ENCODE peak calls at places on chromosomes 7 and 10, in eight cellular contexts. One of them, this sample, is unnamed.

GRCh38 chr10:44395396-44395795 is 10.5 kb upstream of the CXCL12 start:
- DNase-seq in skeletal muscle cell: no peak
- DNase-seq in NCI-H82: no peak
- DNase-seq in HT-29: no peak
- DNase-seq in ACHN: no peak
- DNase-seq in fibroblast of the aortic adventitia: no peak
- DNase-seq in stimulated activated CD8-positive, alpha-beta memory T cell treated with anti-CD3 and anti-CD28 coated beads, Interleukin-12 subunit alpha, Interleukin-12 subunit beta, amount 100 ng/mL, for 4 hours: no peak
- DNase-seq in T follicular helper cell: no peak
- DNase-seq in this sample: no peak

GRCh38 chr10:24958701-24959392 is 6.4 kb upstream of the PRTFDC1 start:
- DNase-seq in HT-29: no peak
- DNase-seq in skeletal muscle cell: peak
- DNase-seq in T follicular helper cell: no peak
- DNase-seq in ACHN: no peak
- DNase-seq in fibroblast of the aortic adventitia: peak
- DNase-seq in NCI-H82: no peak
- DNase-seq in stimulated activated CD8-positive, alpha-beta memory T cell treated with anti-CD3 and anti-CD28 coated beads, Interleukin-12 subunit alpha, Interleukin-12 subunit beta, amount 100 ng/mL, for 4 hours: no peak
- DNase-seq in this sample: no peak

GRCh38 chr7:120402368-120402767 is 129.4 kb downstream of the KCND2 start:
- DNase-seq in skeletal muscle cell: no peak
- DNase-seq in ACHN: no peak
- DNase-seq in stimulated activated CD8-positive, alpha-beta memory T cell treated with anti-CD3 and anti-CD28 coated beads, Interleukin-12 subunit alpha, Interleukin-12 subunit beta, amount 100 ng/mL, for 4 hours: no peak
- DNase-seq in fibroblast of the aortic adventitia: peak
- DNase-seq in T follicular helper cell: no peak
- DNase-seq in NCI-H82: no peak
- DNase-seq in HT-29: no peak
- DNase-seq in this sample: no peak

GRCh38 chr7:37448057-37448636 is 517 bp downstream of the ELMO1 start:
- DNase-seq in skeletal muscle cell: no peak
- DNase-seq in stimulated activated CD8-positive, alpha-beta memory T cell treated with anti-CD3 and anti-CD28 coated beads, Interleukin-12 subunit alpha, Interleukin-12 subunit beta, amount 100 ng/mL, for 4 hours: no peak
- DNase-seq in fibroblast of the aortic adventitia: no peak
- DNase-seq in T follicular helper cell: peak
- DNase-seq in NCI-H82: peak
- DNase-seq in ACHN: no peak
- DNase-seq in HT-29: no peak
- DNase-seq in this sample: peak

GRCh38 chr10:119412244-119412750 is 130.2 kb downstream of the RGS10 start:
- DNase-seq in T follicular helper cell: no peak
- DNase-seq in stimulated activated CD8-positive, alpha-beta memory T cell treated with anti-CD3 and anti-CD28 coated beads, Interleukin-12 subunit alpha, Interleukin-12 subunit beta, amount 100 ng/mL, for 4 hours: no peak
- DNase-seq in fibroblast of the aortic adventitia: peak
- DNase-seq in ACHN: no peak
- DNase-seq in HT-29: peak
- DNase-seq in skeletal muscle cell: no peak
- DNase-seq in NCI-H82: no peak
- DNase-seq in this sample: no peak

GRCh38 chr10:18238875-18239485 is 98.8 kb downstream of the CACNB2 start:
- DNase-seq in fibroblast of the aortic adventitia: peak
- DNase-seq in HT-29: peak
- DNase-seq in NCI-H82: peak
- DNase-seq in skeletal muscle cell: peak
- DNase-seq in stimulated activated CD8-positive, alpha-beta memory T cell treated with anti-CD3 and anti-CD28 coated beads, Interleukin-12 subunit alpha, Interleukin-12 subunit beta, amount 100 ng/mL, for 4 hours: no peak
- DNase-seq in T follicular helper cell: no peak
- DNase-seq in ACHN: peak
- DNase-seq in this sample: peak

GRCh38 chr10:131180941-131181855 is 130.3 kb downstream of the TCERG1L start:
- DNase-seq in NCI-H82: no peak
- DNase-seq in skeletal muscle cell: no peak
- DNase-seq in ACHN: no peak
- DNase-seq in HT-29: no peak
- DNase-seq in stimulated activated CD8-positive, alpha-beta memory T cell treated with anti-CD3 and anti-CD28 coated beads, Interleukin-12 subunit alpha, Interleukin-12 subunit beta, amount 100 ng/mL, for 4 hours: no peak
- DNase-seq in fibroblast of the aortic adventitia: no peak
- DNase-seq in T follicular helper cell: no peak
- DNase-seq in this sample: no peak

GRCh38 chr10:100738055-100738827 is 7.1 kb upstream of the PAX2 start:
- DNase-seq in stimulated activated CD8-positive, alpha-beta memory T cell treated with anti-CD3 and anti-CD28 coated beads, Interleukin-12 subunit alpha, Interleukin-12 subunit beta, amount 100 ng/mL, for 4 hours: no peak
- DNase-seq in NCI-H82: no peak
- DNase-seq in fibroblast of the aortic adventitia: no peak
- DNase-seq in ACHN: peak
- DNase-seq in T follicular helper cell: no peak
- DNase-seq in HT-29: no peak
- DNase-seq in skeletal muscle cell: no peak
- DNase-seq in this sample: no peak

GRCh38 chr10:69845574-69846251 is 44.0 kb downstream of the COL13A1 start:
- DNase-seq in fibroblast of the aortic adventitia: peak
- DNase-seq in T follicular helper cell: no peak
- DNase-seq in NCI-H82: no peak
- DNase-seq in stimulated activated CD8-positive, alpha-beta memory T cell treated with anti-CD3 and anti-CD28 coated beads, Interleukin-12 subunit alpha, Interleukin-12 subunit beta, amount 100 ng/mL, for 4 hours: no peak
- DNase-seq in HT-29: peak
- DNase-seq in skeletal muscle cell: no peak
- DNase-seq in ACHN: peak
- DNase-seq in this sample: no peak

GRCh38 chr7:22141355-22141754 is 195.7 kb upstream of the CDCA7L start:
- DNase-seq in fibroblast of the aortic adventitia: no peak
- DNase-seq in NCI-H82: no peak
- DNase-seq in skeletal muscle cell: no peak
- DNase-seq in ACHN: no peak
- DNase-seq in stimulated activated CD8-positive, alpha-beta memory T cell treated with anti-CD3 and anti-CD28 coated beads, Interleukin-12 subunit alpha, Interleukin-12 subunit beta, amount 100 ng/mL, for 4 hours: no peak
- DNase-seq in HT-29: no peak
- DNase-seq in T follicular helper cell: no peak
- DNase-seq in this sample: no peak

GRCh38 chr10:90577569-90577968 is 280.3 kb downstream of the HTR7 start:
- DNase-seq in stimulated activated CD8-positive, alpha-beta memory T cell treated with anti-CD3 and anti-CD28 coated beads, Interleukin-12 subunit alpha, Interleukin-12 subunit beta, amount 100 ng/mL, for 4 hours: no peak
- DNase-seq in T follicular helper cell: no peak
- DNase-seq in NCI-H82: no peak
- DNase-seq in ACHN: no peak
- DNase-seq in skeletal muscle cell: no peak
- DNase-seq in fibroblast of the aortic adventitia: no peak
- DNase-seq in HT-29: no peak
- DNase-seq in this sample: no peak

GRCh38 chr10:37754538-37755323 is 102.7 kb downstream of the ZNF248 start:
- DNase-seq in NCI-H82: peak
- DNase-seq in HT-29: peak
- DNase-seq in T follicular helper cell: no peak
- DNase-seq in stimulated activated CD8-positive, alpha-beta memory T cell treated with anti-CD3 and anti-CD28 coated beads, Interleukin-12 subunit alpha, Interleukin-12 subunit beta, amount 100 ng/mL, for 4 hours: no peak
- DNase-seq in fibroblast of the aortic adventitia: peak
- DNase-seq in ACHN: peak
- DNase-seq in skeletal muscle cell: no peak
- DNase-seq in this sample: no peak

GRCh38 chr7:76201732-76202665 is at the start of gene SRRM3:
- DNase-seq in skeletal muscle cell: peak
- DNase-seq in T follicular helper cell: peak
- DNase-seq in fibroblast of the aortic adventitia: peak
- DNase-seq in HT-29: peak
- DNase-seq in NCI-H82: peak
- DNase-seq in stimulated activated CD8-positive, alpha-beta memory T cell treated with anti-CD3 and anti-CD28 coated beads, Interleukin-12 subunit alpha, Interleukin-12 subunit beta, amount 100 ng/mL, for 4 hours: peak
- DNase-seq in ACHN: peak
- DNase-seq in this sample: peak

GRCh38 chr7:158192956-158193355 is 394.7 kb downstream of the PTPRN2 start:
- DNase-seq in T follicular helper cell: no peak
- DNase-seq in NCI-H82: no peak
- DNase-seq in fibroblast of the aortic adventitia: no peak
- DNase-seq in skeletal muscle cell: no peak
- DNase-seq in stimulated activated CD8-positive, alpha-beta memory T cell treated with anti-CD3 and anti-CD28 coated beads, Interleukin-12 subunit alpha, Interleukin-12 subunit beta, amount 100 ng/mL, for 4 hours: no peak
- DNase-seq in HT-29: no peak
- DNase-seq in ACHN: no peak
- DNase-seq in this sample: no peak

GRCh38 chr10:67670401-67670800 is 25.6 kb downstream of the CTNNA3 start:
- DNase-seq in fibroblast of the aortic adventitia: no peak
- DNase-seq in HT-29: no peak
- DNase-seq in stimulated activated CD8-positive, alpha-beta memory T cell treated with anti-CD3 and anti-CD28 coated beads, Interleukin-12 subunit alpha, Interleukin-12 subunit beta, amount 100 ng/mL, for 4 hours: no peak
- DNase-seq in ACHN: no peak
- DNase-seq in NCI-H82: no peak
- DNase-seq in T follicular helper cell: no peak
- DNase-seq in skeletal muscle cell: no peak
- DNase-seq in this sample: no peak

This sample was measured in D341Med.